ENCODE peak calls at places on chromosomes 11 and 22, in seven cellular contexts. One of them, this sample, is unnamed.

GRCh38 chr11:57638005-57638760 is 11.5 kb downstream of the YPEL4 start:
- DNase-seq in amniotic epithelial cell: peak
- DNase-seq in naive thymus-derived CD4-positive, alpha-beta T cell: no peak
- DNase-seq in M059J: peak
- DNase-seq in stimulated activated CD8-positive, alpha-beta memory T cell treated with anti-CD3 and anti-CD28 coated beads, Interleukin-2, amount 100 ng/mL, for 1 hour: no peak
- DNase-seq in right atrium auricular region: peak
- DNase-seq in NCI-H510A treated with DMSO at 0.1 percent for 48 hours: peak
- DNase-seq in this sample: no peak

GRCh38 chr11:59186130-59186594 is 14.2 kb downstream of the DTX4 start:
- DNase-seq in amniotic epithelial cell: peak
- DNase-seq in naive thymus-derived CD4-positive, alpha-beta T cell: peak
- DNase-seq in M059J: peak
- DNase-seq in stimulated activated CD8-positive, alpha-beta memory T cell treated with anti-CD3 and anti-CD28 coated beads, Interleukin-2, amount 100 ng/mL, for 1 hour: peak
- DNase-seq in right atrium auricular region: no peak
- DNase-seq in NCI-H510A treated with DMSO at 0.1 percent for 48 hours: no peak
- DNase-seq in this sample: no peak

GRCh38 chr22:17269224-17269606 is 50.0 kb upstream of the ADA2 start:
- DNase-seq in amniotic epithelial cell: no peak
- DNase-seq in naive thymus-derived CD4-positive, alpha-beta T cell: no peak
- DNase-seq in M059J: no peak
- DNase-seq in stimulated activated CD8-positive, alpha-beta memory T cell treated with anti-CD3 and anti-CD28 coated beads, Interleukin-2, amount 100 ng/mL, for 1 hour: no peak
- DNase-seq in right atrium auricular region: no peak
- DNase-seq in NCI-H510A treated with DMSO at 0.1 percent for 48 hours: no peak
- DNase-seq in this sample: no peak

GRCh38 chr22:46897246-46897623 is 134.8 kb downstream of the TBC1D22A start:
- DNase-seq in amniotic epithelial cell: no peak
- DNase-seq in naive thymus-derived CD4-positive, alpha-beta T cell: no peak
- DNase-seq in M059J: no peak
- DNase-seq in stimulated activated CD8-positive, alpha-beta memory T cell treated with anti-CD3 and anti-CD28 coated beads, Interleukin-2, amount 100 ng/mL, for 1 hour: no peak
- DNase-seq in right atrium auricular region: no peak
- DNase-seq in NCI-H510A treated with DMSO at 0.1 percent for 48 hours: no peak
- DNase-seq in this sample: no peak

GRCh38 chr11:79940976-79941735 is 500.3 kb upstream of the TENM4 start:
- DNase-seq in amniotic epithelial cell: peak
- DNase-seq in naive thymus-derived CD4-positive, alpha-beta T cell: no peak
- DNase-seq in M059J: peak
- DNase-seq in stimulated activated CD8-positive, alpha-beta memory T cell treated with anti-CD3 and anti-CD28 coated beads, Interleukin-2, amount 100 ng/mL, for 1 hour: no peak
- DNase-seq in right atrium auricular region: no peak
- DNase-seq in NCI-H510A treated with DMSO at 0.1 percent for 48 hours: no peak
- DNase-seq in this sample: no peak

GRCh38 chr11:110356769-110357671 is 60.6 kb upstream of the RDX start:
- DNase-seq in amniotic epithelial cell: peak
- DNase-seq in naive thymus-derived CD4-positive, alpha-beta T cell: no peak
- DNase-seq in M059J: peak
- DNase-seq in stimulated activated CD8-positive, alpha-beta memory T cell treated with anti-CD3 and anti-CD28 coated beads, Interleukin-2, amount 100 ng/mL, for 1 hour: no peak
- DNase-seq in right atrium auricular region: peak
- DNase-seq in NCI-H510A treated with DMSO at 0.1 percent for 48 hours: no peak
- DNase-seq in this sample: no peak

GRCh38 chr22:23837911-23838685 is 708 bp downstream of the DERL3 start:
- DNase-seq in amniotic epithelial cell: no peak
- DNase-seq in naive thymus-derived CD4-positive, alpha-beta T cell: no peak
- DNase-seq in M059J: no peak
- DNase-seq in stimulated activated CD8-positive, alpha-beta memory T cell treated with anti-CD3 and anti-CD28 coated beads, Interleukin-2, amount 100 ng/mL, for 1 hour: no peak
- DNase-seq in right atrium auricular region: no peak
- DNase-seq in NCI-H510A treated with DMSO at 0.1 percent for 48 hours: no peak
- DNase-seq in this sample: no peak

GRCh38 chr22:19808873-19809478 is 45.7 kb downstream of the GNB1L start:
- DNase-seq in amniotic epithelial cell: no peak
- DNase-seq in naive thymus-derived CD4-positive, alpha-beta T cell: no peak
- DNase-seq in M059J: no peak
- DNase-seq in stimulated activated CD8-positive, alpha-beta memory T cell treated with anti-CD3 and anti-CD28 coated beads, Interleukin-2, amount 100 ng/mL, for 1 hour: no peak
- DNase-seq in right atrium auricular region: no peak
- DNase-seq in NCI-H510A treated with DMSO at 0.1 percent for 48 hours: no peak
- DNase-seq in this sample: no peak

GRCh38 chr11:73320786-73321325 is 12.8 kb downstream of the ARHGEF17 start:
- DNase-seq in amniotic epithelial cell: peak
- DNase-seq in naive thymus-derived CD4-positive, alpha-beta T cell: no peak
- DNase-seq in M059J: peak
- DNase-seq in stimulated activated CD8-positive, alpha-beta memory T cell treated with anti-CD3 and anti-CD28 coated beads, Interleukin-2, amount 100 ng/mL, for 1 hour: no peak
- DNase-seq in right atrium auricular region: no peak
- DNase-seq in NCI-H510A treated with DMSO at 0.1 percent for 48 hours: no peak
- DNase-seq in this sample: no peak

GRCh38 chr11:1750481-1750839 is at the start of gene IFITM10:
- DNase-seq in amniotic epithelial cell: peak
- DNase-seq in naive thymus-derived CD4-positive, alpha-beta T cell: no peak
- DNase-seq in M059J: peak
- DNase-seq in stimulated activated CD8-positive, alpha-beta memory T cell treated with anti-CD3 and anti-CD28 coated beads, Interleukin-2, amount 100 ng/mL, for 1 hour: no peak
- DNase-seq in right atrium auricular region: no peak
- DNase-seq in NCI-H510A treated with DMSO at 0.1 percent for 48 hours: no peak
- DNase-seq in this sample: no peak

GRCh38 chr22:19988965-19989724 is 27.5 kb downstream of the ARVCF start:
- DNase-seq in amniotic epithelial cell: no peak
- DNase-seq in naive thymus-derived CD4-positive, alpha-beta T cell: no peak
- DNase-seq in M059J: no peak
- DNase-seq in stimulated activated CD8-positive, alpha-beta memory T cell treated with anti-CD3 and anti-CD28 coated beads, Interleukin-2, amount 100 ng/mL, for 1 hour: no peak
- DNase-seq in right atrium auricular region: no peak
- DNase-seq in NCI-H510A treated with DMSO at 0.1 percent for 48 hours: no peak
- DNase-seq in this sample: no peak

GRCh38 chr22:41526802-41527799 is 17.2 kb downstream of the POLR3H start:
- DNase-seq in amniotic epithelial cell: no peak
- DNase-seq in naive thymus-derived CD4-positive, alpha-beta T cell: peak
- DNase-seq in M059J: peak
- DNase-seq in stimulated activated CD8-positive, alpha-beta memory T cell treated with anti-CD3 and anti-CD28 coated beads, Interleukin-2, amount 100 ng/mL, for 1 hour: peak
- DNase-seq in right atrium auricular region: no peak
- DNase-seq in NCI-H510A treated with DMSO at 0.1 percent for 48 hours: no peak
- DNase-seq in this sample: no peak

GRCh38 chr11:33774356-33775063 is at the start of gene FBXO3:
- DNase-seq in amniotic epithelial cell: peak
- DNase-seq in naive thymus-derived CD4-positive, alpha-beta T cell: peak
- DNase-seq in M059J: peak
- DNase-seq in stimulated activated CD8-positive, alpha-beta memory T cell treated with anti-CD3 and anti-CD28 coated beads, Interleukin-2, amount 100 ng/mL, for 1 hour: peak
- DNase-seq in right atrium auricular region: peak
- DNase-seq in NCI-H510A treated with DMSO at 0.1 percent for 48 hours: peak
- DNase-seq in this sample: peak

This sample was measured in natural killer cell treated with Interleukin-12 subunit alpha and Interleukin-12 subunit beta and Interleukin-15 and Interleukin-18, amount 100 ng/mL, for 72 hours.